ENCODE peak calls at places on chromosomes 16 and 17, in four cellular contexts. One of them, this sample, is unnamed.
A peak's percentile ranks its signal among the peaks of the same experiment; 100 is the strongest.

GRCh38 chr17:33234930-33235685 is 58.0 kb downstream of the ASIC2 start:
- DNase-seq in tibial artery: peak; percentile 88
- DNase-seq in Karpas-422: no peak
- DNase-seq in AG04450: peak; percentile 79
- DNase-seq in this sample: peak; percentile 26

GRCh38 chr16:9647981-9648701 is 534.1 kb downstream of the GRIN2A start:
- DNase-seq in tibial artery: no peak
- DNase-seq in AG04450: no peak
- DNase-seq in Karpas-422: peak; percentile 54
- DNase-seq in this sample: no peak

GRCh38 chr16:12092347-12092882 is 115.9 kb downstream of the SNX29 start:
- DNase-seq in AG04450: peak; percentile 79
- DNase-seq in Karpas-422: no peak
- DNase-seq in tibial artery: peak; percentile 21
- DNase-seq in this sample: no peak

GRCh38 chr17:4499431-4500187 is 928 bp downstream of the SPNS2 start:
- DNase-seq in AG04450: no peak
- DNase-seq in tibial artery: no peak
- DNase-seq in Karpas-422: no peak
- DNase-seq in this sample: no peak

GRCh38 chr16:74117798-74118197 is 178.8 kb upstream of the PSMD7 start:
- DNase-seq in AG04450: no peak
- DNase-seq in tibial artery: no peak
- DNase-seq in Karpas-422: no peak
- DNase-seq in this sample: no peak

GRCh38 chr16:12896562-12896961 is 4.8 kb upstream of the SHISA9 start:
- DNase-seq in Karpas-422: peak; percentile 76
- DNase-seq in tibial artery: no peak
- DNase-seq in AG04450: no peak
- DNase-seq in this sample: no peak

GRCh38 chr17:43637563-43638323 is 24.0 kb downstream of the MEOX1 start:
- DNase-seq in Karpas-422: no peak
- DNase-seq in AG04450: no peak
- DNase-seq in tibial artery: no peak
- DNase-seq in this sample: no peak

GRCh38 chr17:13003927-13004326 is 13.9 kb downstream of the ELAC2 start:
- DNase-seq in tibial artery: peak; percentile 2
- DNase-seq in Karpas-422: no peak
- DNase-seq in AG04450: no peak
- DNase-seq in this sample: no peak

GRCh38 chr16:66271074-66272060 is 95.1 kb upstream of the CDH5 start:
- DNase-seq in AG04450: no peak
- DNase-seq in Karpas-422: no peak
- DNase-seq in tibial artery: no peak
- DNase-seq in this sample: no peak

DNA sequence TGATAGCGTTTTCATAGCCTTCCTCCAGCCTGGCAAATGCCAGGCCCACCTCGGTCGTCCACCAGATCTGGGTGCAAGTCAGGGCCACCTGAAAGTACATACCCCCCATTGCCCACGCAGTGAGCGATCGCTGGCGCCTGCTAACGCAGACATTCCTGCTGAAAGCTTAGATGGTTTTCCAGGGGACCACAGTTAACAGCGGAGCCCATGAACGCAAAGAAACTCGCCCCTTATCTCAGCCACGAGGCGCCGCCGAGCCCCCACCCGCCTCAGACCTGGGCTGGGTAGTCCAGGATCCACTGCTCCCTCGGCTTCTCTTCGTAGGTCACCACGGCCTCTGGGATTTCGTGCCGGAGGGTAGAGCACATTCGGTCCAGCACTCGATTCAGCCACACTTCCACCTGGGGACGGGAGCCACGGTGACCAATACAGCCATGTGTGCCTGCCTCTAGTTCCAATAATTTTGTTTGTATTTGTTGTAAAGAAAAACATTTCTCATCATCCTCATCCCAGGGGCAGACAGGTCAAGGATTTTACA is 74.5 kb downstream of the DNAH17 start:
- DNase-seq in AG04450: no peak
- DNase-seq in tibial artery: no peak
- DNase-seq in Karpas-422: no peak
- DNase-seq in this sample: no peak
- H3K27me3 ChIP-seq in AG04450: peaks cover 2% of the 10 kb centered on the region
- H3K27me3 ChIP-seq in tibial artery: no peaks in the 10 kb centered on the region
- H3K27me3 ChIP-seq in Karpas-422: no peaks in the 10 kb centered on the region
- H3K27me3 ChIP-seq in this sample: no peaks in the 10 kb centered on the region

GRCh38 chr16:57405194-57405593 is 627 bp downstream of the CCL17 start:
- DNase-seq in AG04450: no peak
- DNase-seq in Karpas-422: no peak
- DNase-seq in tibial artery: no peak
- DNase-seq in this sample: no peak
- H3K27me3 ChIP-seq in AG04450: peaks cover 49% of the 10 kb centered on the region
- H3K27me3 ChIP-seq in Karpas-422: no peaks in the 10 kb centered on the region
- H3K27me3 ChIP-seq in tibial artery: no peaks in the 10 kb centered on the region
- H3K27me3 ChIP-seq in this sample: no peaks in the 10 kb centered on the region

GRCh38 chr17:79812206-79812968 is 15.5 kb upstream of the CBX8 start:
- DNase-seq in tibial artery: no peak
- DNase-seq in AG04450: no peak
- DNase-seq in Karpas-422: peak; percentile 57
- DNase-seq in this sample: no peak
- H3K27me3 ChIP-seq in tibial artery: peaks cover 98% of the 10 kb centered on the region
- H3K27me3 ChIP-seq in AG04450: peaks cover 86% of the 10 kb centered on the region
- H3K27me3 ChIP-seq in Karpas-422: no peaks in the 10 kb centered on the region
- H3K27me3 ChIP-seq in this sample: peaks cover 94% of the 10 kb centered on the region

DNA sequence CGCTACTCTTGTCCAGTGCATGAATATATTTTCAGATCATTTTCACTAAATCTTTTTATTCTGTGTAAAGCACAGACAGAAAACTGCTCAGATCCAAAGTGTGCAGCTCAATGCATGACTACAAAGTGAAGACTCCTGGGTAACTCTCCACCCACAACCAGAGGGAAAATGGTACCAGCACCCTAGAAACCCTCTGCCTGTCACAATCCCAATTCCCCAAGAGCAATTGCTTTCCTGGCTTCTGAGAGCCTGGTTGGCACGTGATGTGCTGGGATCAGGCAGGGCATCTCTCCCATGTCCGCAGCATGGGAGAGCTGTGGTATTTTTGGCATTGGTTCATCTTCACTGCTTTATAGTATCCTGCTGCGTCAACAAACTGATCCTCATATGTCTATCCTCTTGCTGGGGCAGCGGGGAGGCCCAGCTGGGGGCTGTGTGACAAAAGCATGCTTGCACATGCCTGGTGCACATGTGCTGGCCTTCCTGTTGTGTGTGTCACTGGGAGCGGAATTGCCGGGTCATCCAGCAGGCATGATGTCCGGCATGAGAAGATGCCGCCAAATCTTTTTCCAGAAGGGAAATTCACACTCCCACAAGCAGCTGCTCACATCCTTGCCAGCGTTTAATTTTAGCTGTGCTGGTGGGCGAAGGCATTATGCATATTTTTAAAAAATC is 278.9 kb upstream of the FOXF1 start:
- DNase-seq in AG04450: no peak
- DNase-seq in tibial artery: no peak
- DNase-seq in Karpas-422: no peak
- DNase-seq in this sample: no peak
- H3K27me3 ChIP-seq in AG04450: no peaks in the 10 kb centered on the region
- H3K27me3 ChIP-seq in tibial artery: peaks cover 58% of the 10 kb centered on the region
- H3K27me3 ChIP-seq in Karpas-422: no peaks in the 10 kb centered on the region
- H3K27me3 ChIP-seq in this sample: no peaks in the 10 kb centered on the region